ENCODE peak calls at places on chromosomes 3 and 15, in five cellular contexts. C, M, S, F and L are unnamed samples.

GRCh38 chr3:88034463-88034862 is 24.3 kb downstream of the CGGBP1 start:
- DNase-seq in C (no peak), M (no peak), S (no peak), F (no peak), L (no peak)

GRCh38 chr15:77907824-77908751 is 169.4 kb downstream of the TBC1D2B start:
- DNase-seq in C (no peak), M (no peak), S (no peak), F (no peak), L (no peak)

GRCh38 chr3:12227833-12228232 is 61.0 kb upstream of the PPARG start:
- DNase-seq in C (no peak), M (no peak), S (no peak), F (no peak), L (no peak)

GRCh38 chr3:60839242-60839641 is 412.0 kb downstream of the FHIT start:
- DNase-seq in C (no peak), M (no peak), S (no peak), F (no peak), L (no peak)

GRCh38 chr15:40769310-40770146 is at the start of gene C15orf62:
- DNase-seq in C (peak), M (no peak), S (no peak), F (no peak), L (no peak)

GRCh38 chr15:69160976-69161877 is 792 bp downstream of the GLCE start:
- DNase-seq in C (peak), M (no peak), S (no peak), F (no peak), L (peak)

GRCh38 chr3:157360044-157360443 is 76.6 kb upstream of the PTX3 start:
- DNase-seq in C (no peak), M (no peak), S (no peak), F (no peak), L (no peak)

GRCh38 chr3:63159764-63160163 is 118.3 kb upstream of the SYNPR start:
- DNase-seq in C (no peak), M (no peak), S (no peak), F (no peak), L (no peak)

GRCh38 chr15:78000089-78000926 is 77.2 kb downstream of the TBC1D2B start:
- DNase-seq in C (peak), M (peak), S (peak), F (peak), L (peak)

GRCh38 chr3:141311170-141311495 is 57.2 kb upstream of the ZBTB38 start:
- DNase-seq in C (no peak), M (no peak), S (no peak), F (no peak), L (no peak)

GRCh38 chr3:156489462-156489911 is 65.4 kb downstream of the SSR3 start:
- DNase-seq in C (no peak), M (no peak), S (no peak), F (no peak), L (no peak)

GRCh38 chr3:141920701-141921100 is 44.3 kb downstream of the ATP1B3 start:
- DNase-seq in C (no peak), M (no peak), S (no peak), F (no peak), L (no peak)

GRCh38 chr15:88992216-88992615 is 79.0 kb upstream of the MFGE8 start:
- DNase-seq in C (no peak), M (no peak), S (no peak), F (no peak), L (no peak)

GRCh38 chr3:115436767-115437301 is 186.5 kb upstream of the GAP43 start:
- DNase-seq in C (no peak), M (no peak), S (peak), F (no peak), L (no peak)

GRCh38 chr15:60989696-60990095 is 239.4 kb downstream of the RORA start:
- DNase-seq in C (no peak), M (no peak), S (no peak), F (no peak), L (no peak)

GRCh38 chr3:148930785-148931184 is 60.6 kb upstream of the GYG1 start:
- DNase-seq in C (no peak), M (no peak), S (no peak), F (no peak), L (no peak)

GRCh38 chr3:105042586-105042985 is 324.1 kb upstream of the ALCAM start:
- DNase-seq in C (no peak), M (no peak), S (no peak), F (no peak), L (no peak)

GRCh38 chr15:60797444-60798040 is 318.6 kb upstream of the ICE2 start:
- DNase-seq in C (no peak), M (no peak), S (no peak), F (no peak), L (no peak)

GRCh38 chr15:39890640-39891039 is 29.4 kb downstream of the GPR176 start:
- DNase-seq in C (no peak), M (no peak), S (no peak), F (no peak), L (no peak)

GRCh38 chr15:68106656-68107055 is 52.5 kb downstream of the PIAS1 start:
- DNase-seq in C (no peak), M (no peak), S (no peak), F (no peak), L (no peak)

GRCh38 chr3:12943124-12944021 is 102.0 kb upstream of the RPL32 start:
- DNase-seq in C (no peak), M (no peak), S (no peak), F (no peak), L (no peak)

GRCh38 chr3:3552741-3553140 is 246.5 kb upstream of the LRRN1 start:
- DNase-seq in C (no peak), M (no peak), S (no peak), F (no peak), L (no peak)

GRCh38 chr3:184004483-184004882 is 13.2 kb downstream of the ABCC5 start:
- DNase-seq in C (no peak), M (no peak), S (no peak), F (no peak), L (no peak)

GRCh38 chr3:68728343-68728742 is 204.0 kb downstream of the TAFA4 start:
- DNase-seq in C (no peak), M (no peak), S (no peak), F (no peak), L (no peak)

GRCh38 chr3:16523778-16524177 is 10.3 kb upstream of the RFTN1 start:
- DNase-seq in C (no peak), M (no peak), S (no peak), F (no peak), L (no peak)

GRCh38 chr3:114294940-114295480 is 1.2 kb downstream of the TIGIT start:
- DNase-seq in C (peak), M (no peak), S (no peak), F (no peak), L (no peak)

GRCh38 chr3:137770821-137771399 is 6.8 kb downstream of the SOX14 start:
- DNase-seq in C (no peak), M (no peak), S (no peak), F (no peak), L (peak)

GRCh38 chr3:152269423-152270144 is 855 bp downstream of the MBNL1 start:
- DNase-seq in C (peak), M (no peak), S (no peak), F (no peak), L (no peak)

GRCh38 chr3:188000361-188000861 is 153.5 kb upstream of the LPP start:
- DNase-seq in C (peak), M (no peak), S (no peak), F (no peak), L (no peak)

GRCh38 chr3:78659386-78659987 is 1108.3 kb downstream of the ROBO1 start:
- DNase-seq in C (no peak), M (no peak), S (no peak), F (no peak), L (peak)

GRCh38 chr3:79247367-79248103 is 520.3 kb downstream of the ROBO1 start:
- DNase-seq in C (no peak), M (no peak), S (no peak), F (no peak), L (no peak)

GRCh38 chr3:52190294-52190841 is 7.6 kb upstream of the ALAS1 start:
- DNase-seq in C (no peak), M (no peak), S (no peak), F (no peak), L (no peak)

GRCh38 chr3:187932530-187932929 is 187.3 kb upstream of the BCL6 start:
- DNase-seq in C (no peak), M (no peak), S (no peak), F (no peak), L (no peak)

GRCh38 chr3:185711255-185711870 is 113.5 kb downstream of the IGF2BP2 start:
- DNase-seq in C (no peak), M (no peak), S (no peak), F (no peak), L (no peak)

GRCh38 chr3:137765310-137766033 is 1.4 kb downstream of the SOX14 start:
- DNase-seq in C (no peak), M (no peak), S (no peak), F (no peak), L (no peak)

GRCh38 chr3:45579251-45579650 is 15.3 kb upstream of the LIMD1 start:
- DNase-seq in C (no peak), M (no peak), S (no peak), F (no peak), L (no peak)

GRCh38 chr3:74561881-74562280 is 52.6 kb downstream of the CNTN3 start:
- DNase-seq in C (no peak), M (no peak), S (no peak), F (no peak), L (no peak)